ENCODE peak calls at places on chromosomes 1 and 21, in nine cellular contexts. E, J, U, N, W, C, V, H and Q are unnamed samples.

GRCh38 chr1:63911049-63911448 is 137.2 kb downstream of the ROR1 start:
- DNase-seq in E (no peak), J (no peak), U (no peak), N (no peak), W (no peak), C (no peak), V (no peak), H (no peak), Q (no peak)

GRCh38 chr1:235954306-235955283 is 87.9 kb upstream of the LYST start:
- DNase-seq in E (peak), J (peak), U (no peak), N (no peak), W (no peak), C (peak), V (no peak), H (no peak), Q (no peak)

GRCh38 chr1:201448981-201449380 is 20.0 kb downstream of the PHLDA3 start:
- DNase-seq in E (peak), J (no peak), U (no peak), N (no peak), W (no peak), C (no peak), V (no peak), H (no peak), Q (no peak)

GRCh38 chr1:248849637-248850036 is 9.2 kb downstream of the ZNF692 start:
- DNase-seq in E (no peak), J (no peak), U (no peak), N (no peak), W (no peak), C (no peak), V (no peak), H (no peak), Q (no peak)

GRCh38 chr1:51517361-51518032 is 1.6 kb downstream of the EPS15 start:
- DNase-seq in E (no peak), J (no peak), U (peak), N (no peak), W (peak), C (peak), V (no peak), H (no peak), Q (no peak)

GRCh38 chr1:121522061-121522759 is 337.4 kb downstream of the SRGAP2C start:
- DNase-seq in E (no peak), J (no peak), U (no peak), N (no peak), W (no peak), C (no peak), V (peak), H (no peak), Q (peak)

GRCh38 chr21:44576025-44576420 is 2.5 kb downstream of the KRTAP10-4 start:
- DNase-seq in E (no peak), J (no peak), U (no peak), N (no peak), W (no peak), C (no peak), V (no peak), H (no peak), Q (no peak)

GRCh38 chr1:215682232-215682631 is 115.1 kb downstream of the KCTD3 start:
- DNase-seq in E (no peak), J (no peak), U (no peak), N (no peak), W (no peak), C (peak), V (peak), H (no peak), Q (no peak)

GRCh38 chr1:100006688-100007087 is 36.9 kb downstream of the SLC35A3 start:
- DNase-seq in E (no peak), J (no peak), U (no peak), N (no peak), W (no peak), C (no peak), V (no peak), H (no peak), Q (no peak)

GRCh38 chr1:43541721-43542401 is 11.2 kb downstream of the PTPRF start:
- DNase-seq in E (peak), J (no peak), U (no peak), N (no peak), W (peak), C (no peak), V (no peak), H (peak), Q (peak)

GRCh38 chr21:16634522-16634914 is 878.3 kb upstream of the CXADR start:
- DNase-seq in E (no peak), J (no peak), U (no peak), N (no peak), W (no peak), C (no peak), V (no peak), H (no peak), Q (no peak)

GRCh38 chr1:15578921-15579682 is 5.7 kb downstream of the AGMAT start:
- DNase-seq in E (no peak), J (peak), U (no peak), N (no peak), W (no peak), C (no peak), V (no peak), H (no peak), Q (no peak)

GRCh38 chr21:26028183-26028582 is 142.4 kb downstream of the APP start:
- DNase-seq in E (no peak), J (no peak), U (peak), N (no peak), W (no peak), C (no peak), V (no peak), H (no peak), Q (no peak)

GRCh38 chr1:65049941-65050713 is 83.8 kb upstream of the JAK1 start:
- DNase-seq in E (no peak), J (peak), U (no peak), N (no peak), W (no peak), C (no peak), V (no peak), H (no peak), Q (no peak)

GRCh38 chr1:16248007-16248436 is 11.0 kb upstream of the CPLANE2 start:
- DNase-seq in E (no peak), J (no peak), U (no peak), N (no peak), W (no peak), C (no peak), V (no peak), H (no peak), Q (no peak)

GRCh38 chr1:109151146-109151545 is 37.2 kb downstream of the ELAPOR1 start:
- DNase-seq in E (peak), J (no peak), U (peak), N (no peak), W (peak), C (peak), V (peak), H (no peak), Q (peak)

GRCh38 chr1:1250828-1251284 is 4.3 kb upstream of the C1QTNF12 start:
- DNase-seq in E (no peak), J (peak), U (no peak), N (no peak), W (no peak), C (no peak), V (peak), H (peak), Q (no peak)

GRCh38 chr1:56966698-56966999 is 834 bp upstream of the C8B start:
- DNase-seq in E (no peak), J (no peak), U (no peak), N (no peak), W (no peak), C (no peak), V (no peak), H (no peak), Q (no peak)